ENCODE peak calls at places on chromosomes 5 and 9, in six cellular contexts. W is K562, R is GM12878, Z is Panc1, Q is upper lobe of left lung, K is HCT116. F is an unnamed sample.

GRCh38 chr5:111697881-111698757 is 58.9 kb downstream of the NREP start:
- ATAC-seq in Q (peak; percentile 57), R (no peak), W (peak; percentile 73), Z (no peak), K (peak; percentile 49), F (no peak)

GRCh38 chr5:154756203-154756870 is 1.2 kb downstream of the LARP1 start:
- ATAC-seq in Q (peak; percentile 9), W (peak; percentile 37), K (peak; percentile 1), R (peak; percentile 10), Z (peak; percentile 7), F (no peak)

GRCh38 chr9:127588740-127589506 is 23.2 kb upstream of the STXBP1 start:
- ATAC-seq in W (no peak), Z (no peak), R (no peak), K (no peak), Q (no peak), F (no peak)

GRCh38 chr9:127546125-127546832 is 65.8 kb upstream of the STXBP1 start:
- ATAC-seq in R (no peak), K (peak; percentile 28), Q (no peak), W (peak; percentile 99), Z (no peak), F (no peak)

GRCh38 chr5:125037020-125037419 is 290.6 kb upstream of the ZNF608 start:
- ATAC-seq in R (peak; percentile 49), Z (no peak), W (no peak), K (no peak), Q (no peak), F (no peak)

GRCh38 chr5:5422819-5423515 is 490 bp downstream of the ICE1 start:
- ATAC-seq in Z (peak; percentile 32), W (peak; percentile 12), Q (peak; percentile 22), R (peak; percentile 19), K (peak; percentile 37), F (no peak)

GRCh38 chr5:139895647-139896046 is 100.0 kb downstream of the PSD2 start:
- ATAC-seq in K (no peak), Z (no peak), R (no peak), Q (no peak), W (no peak), F (no peak)

GRCh38 chr5:145811834-145812625 is 23.1 kb downstream of the PRELID2 start:
- ATAC-seq in Q (no peak), Z (peak; percentile 75), R (peak; percentile 46), W (peak; percentile 73), K (peak; percentile 74), F (no peak)

GRCh38 chr5:147904110-147904509 is 2.2 kb downstream of the C5orf46 start:
- ATAC-seq in R (no peak), Z (no peak), Q (no peak), W (no peak), K (no peak), F (no peak)

GRCh38 chr9:34457266-34458012 is 931 bp downstream of the FAM219A start:
- ATAC-seq in W (peak; percentile 24), K (peak; percentile 8), R (no peak), Z (peak; percentile 46), Q (peak; percentile 49), F (peak; percentile 37)

GRCh38 chr9:76692448-76693129 is 71.6 kb upstream of the PCA3 start:
- ATAC-seq in Q (no peak), R (no peak), K (no peak), W (no peak), Z (no peak), F (no peak)

GRCh38 chr5:79795764-79796398 is 106.2 kb downstream of the CMYA5 start:
- ATAC-seq in Q (peak; percentile 51), W (peak; percentile 87), K (no peak), R (no peak), Z (no peak), F (no peak)

GRCh38 chr9:28051559-28051958 is 478.3 kb upstream of the C9orf72 start:
- ATAC-seq in W (no peak), R (no peak), Z (no peak), Q (no peak), K (no peak), F (no peak)

GRCh38 chr5:164000241-164000640 is 494.8 kb downstream of the MAT2B start:
- ATAC-seq in Q (no peak), W (no peak), R (peak; percentile 34), K (no peak), Z (no peak), F (no peak)

GRCh38 chr5:111246459-111246858 is 22.3 kb downstream of the CAMK4 start:
- ATAC-seq in Q (no peak), W (no peak), K (no peak), R (peak; percentile 16), Z (no peak), F (no peak)

GRCh38 chr9:120983259-120983837 is 56.8 kb upstream of the TRAF1 start:
- ATAC-seq in K (no peak), Z (no peak), Q (no peak), R (peak; percentile 46), W (no peak), F (no peak)

GRCh38 chr9:100457517-100457916 is 15.4 kb upstream of the TMEFF1 start:
- ATAC-seq in R (no peak), W (no peak), Z (no peak), Q (no peak), K (no peak), F (no peak)

GRCh38 chr9:7094052-7094451 is 336.3 kb downstream of the KDM4C start:
- ATAC-seq in K (peak; percentile 75), R (no peak), Q (no peak), Z (no peak), W (peak; percentile 64), F (no peak)

GRCh38 chr5:160262665-160263064 is 33.4 kb downstream of the FABP6 start:
- ATAC-seq in R (peak; percentile 32), Q (no peak), Z (no peak), K (no peak), W (peak; percentile 70), F (no peak)

GRCh38 chr9:114278356-114278755 is 44.5 kb upstream of the ORM1 start:
- ATAC-seq in Z (no peak), Q (no peak), W (no peak), R (no peak), K (no peak), F (no peak)

GRCh38 chr9:127776195-127776918 is 2.1 kb downstream of the SH2D3C start:
- ATAC-seq in K (no peak), R (peak; percentile 57), Q (peak; percentile 31), W (peak; percentile 76), Z (no peak), F (no peak)

GRCh38 chr9:121741198-121741918 is 89.9 kb downstream of the DAB2IP start:
- ATAC-seq in R (no peak), Q (no peak), W (no peak), Z (no peak), K (no peak), F (no peak)

GRCh38 chr5:143650296-143650695 is 161.7 kb upstream of the HMHB1 start:
- ATAC-seq in Q (peak; percentile 71), K (no peak), W (no peak), Z (no peak), R (peak; percentile 43), F (peak; percentile 39)

GRCh38 chr5:151589878-151590570 is 1.1 kb downstream of the FAT2 start:
- ATAC-seq in Z (peak; percentile 54), R (no peak), W (no peak), Q (peak; percentile 15), K (no peak), F (no peak)

GRCh38 chr5:143147382-143147781 is 256.1 kb downstream of the NR3C1 start:
- ATAC-seq in K (no peak), Q (no peak), Z (no peak), W (no peak), R (no peak), F (no peak)

GRCh38 chr5:147565524-147565923 is 55.7 kb upstream of the DPYSL3 start:
- ATAC-seq in W (no peak), Q (peak; percentile 34), K (no peak), Z (no peak), R (no peak), F (no peak)

GRCh38 chr5:1873242-1873959 is 9.3 kb downstream of the IRX4 start:
- ATAC-seq in Q (no peak), K (no peak), W (no peak), R (no peak), Z (no peak), F (no peak)

GRCh38 chr9:89426389-89426961 is 71.4 kb downstream of the SEMA4D start:
- ATAC-seq in W (no peak), K (no peak), Z (no peak), R (peak; percentile 80), Q (no peak), F (no peak)

GRCh38 chr9:129866373-129867137 is 31.3 kb downstream of the USP20 start:
- ATAC-seq in K (no peak), R (no peak), Q (no peak), Z (no peak), W (no peak), F (no peak)

GRCh38 chr9:129868033-129868395 is 32.8 kb downstream of the USP20 start:
- ATAC-seq in K (no peak), Z (no peak), W (no peak), R (no peak), Q (no peak), F (no peak)

GRCh38 chr9:129868571-129869486 is 33.6 kb downstream of the USP20 start:
- ATAC-seq in W (no peak), K (no peak), R (peak; percentile 38), Q (peak; percentile 45), Z (peak; percentile 37), F (peak; percentile 34)

GRCh38 chr9:129865668-129866320 is 30.5 kb downstream of the USP20 start:
- ATAC-seq in Z (no peak), R (no peak), Q (no peak), K (no peak), W (no peak), F (no peak)

GRCh38 chr9:129867138-129868032 is 32.1 kb downstream of the USP20 start:
- ATAC-seq in W (peak; percentile 0), Z (no peak), K (peak; percentile 85), Q (no peak), R (no peak), F (no peak)
- TF ChIP-seq CTCF in W (peak; percentile 72), Z (no peak), K (peak; percentile 24), Q (no peak), R (no peak), F (no peak)

GRCh38 chr9:23826120-23826629 is at the start of gene ELAVL2:
- ATAC-seq in K (no peak), Q (peak; percentile 94), W (no peak), R (peak; percentile 85), Z (no peak), F (peak; percentile 87)
- H3K4me3 ChIP-seq in K (no peak within 1 kb of the TSS), Q (no peak within 1 kb of the TSS), W (no peak within 1 kb of the TSS), R (no peak within 1 kb of the TSS), Z (no peak within 1 kb of the TSS), F (peak within 1 kb of the TSS; percentile 33)

DNA sequence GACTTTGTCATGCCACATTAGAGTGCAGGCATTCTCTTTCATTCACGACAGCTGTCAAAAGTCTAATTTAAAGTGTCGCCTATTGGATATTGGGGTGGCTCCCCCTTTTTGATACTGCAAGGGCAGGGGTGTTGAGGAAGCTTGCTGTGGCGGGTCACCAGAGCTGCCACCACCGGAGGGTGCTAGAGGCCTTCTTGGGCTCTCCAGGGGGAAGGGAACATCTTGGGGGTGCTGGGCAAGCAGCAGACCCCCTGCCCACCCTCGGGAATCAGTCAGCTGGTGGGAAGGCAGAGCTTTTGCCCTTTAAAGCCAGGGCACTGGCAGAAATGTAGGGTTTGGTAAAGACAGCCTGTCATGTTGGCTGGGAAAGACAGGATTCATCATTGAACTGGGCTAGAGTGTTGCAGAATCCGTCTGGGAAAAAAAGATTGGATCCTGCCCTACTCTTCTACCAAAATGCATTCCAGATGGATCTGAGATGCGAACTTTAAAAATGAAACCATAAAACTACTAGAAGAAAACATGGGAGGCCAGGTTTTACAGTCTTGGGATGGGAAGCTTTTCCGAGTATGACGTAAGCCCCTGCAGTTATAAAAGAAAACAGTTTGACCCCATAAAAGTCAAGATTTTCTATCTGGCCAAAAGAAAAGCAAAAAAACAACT is 22.3 kb downstream of the COL5A1 start:
- ATAC-seq in Q (peak; percentile 57), K (no peak), W (no peak), R (no peak), Z (no peak), F (no peak)
- TF ChIP-seq POLR2AphosphoS5 in Q (no peak), K (no peak), W (no peak), R (no peak), Z (no peak), F (no peak)

GRCh38 chr5:176609724-176610429 is at the start of gene GPRIN1:
- ATAC-seq in W (peak; percentile 89), Z (peak; percentile 91), Q (peak; percentile 92), K (peak; percentile 85), R (peak; percentile 89), F (peak; percentile 82)
- TF ChIP-seq CTCF in W (peak; percentile 95), Z (no peak), Q (no peak), K (peak; percentile 53), R (peak; percentile 43), F (peak; percentile 46)